ENCODE peak calls at places on chromosomes 1 and 21, in seven cellular contexts. P, R, T, Y, U, E and L are unnamed samples.

GRCh38 chr1:200631375-200631774 is 10.8 kb upstream of the KIF14 start:
- DNase-seq in Y (no peak), E (no peak), U (no peak), R (no peak), T (no peak), P (no peak), L (no peak)

GRCh38 chr1:186155594-186155993 is 219.5 kb downstream of the TPR start:
- DNase-seq in Y (no peak), P (peak), U (no peak), T (peak), R (peak), E (no peak), L (peak)

GRCh38 chr1:2233997-2234761 is 6.1 kb downstream of the SKI start:
- DNase-seq in T (peak), R (no peak), Y (no peak), U (no peak), P (no peak), E (no peak), L (no peak)

GRCh38 chr1:244286341-244286740 is 165.4 kb downstream of the ADSS2 start:
- DNase-seq in P (no peak), E (no peak), R (no peak), T (peak), U (no peak), Y (no peak), L (no peak)

GRCh38 chr1:64245495-64245894 is 42.1 kb downstream of the UBE2U start:
- DNase-seq in R (no peak), E (no peak), U (peak), T (no peak), P (no peak), Y (no peak), L (peak)

GRCh38 chr1:107430540-107431228 is 289.8 kb downstream of the NTNG1 start:
- DNase-seq in T (no peak), P (no peak), Y (no peak), R (peak), E (peak), U (peak), L (peak)

GRCh38 chr1:966135-966602 is at the start of gene PLEKHN1:
- DNase-seq in R (peak), Y (no peak), U (no peak), P (peak), E (no peak), T (peak), L (peak)

GRCh38 chr1:38045431-38046332 is 911 bp downstream of the POU3F1 start:
- DNase-seq in E (peak), T (no peak), R (peak), P (peak), U (no peak), Y (no peak), L (no peak)

GRCh38 chr21:15449556-15449955 is 280.2 kb upstream of the USP25 start:
- DNase-seq in U (no peak), Y (no peak), R (no peak), E (no peak), T (peak), P (no peak), L (no peak)

GRCh38 chr21:15029077-15029476 is 35.7 kb downstream of the NRIP1 start:
- DNase-seq in P (no peak), U (no peak), R (no peak), Y (no peak), T (no peak), E (no peak), L (no peak)

GRCh38 chr1:225865514-225865913 is 16.7 kb downstream of the TMEM63A start:
- DNase-seq in T (no peak), U (no peak), Y (no peak), P (no peak), R (no peak), E (no peak), L (no peak)

GRCh38 chr1:155864393-155864792 is 5.0 kb downstream of the SYT11 start:
- DNase-seq in U (no peak), P (no peak), T (no peak), R (no peak), Y (no peak), E (no peak), L (no peak)

GRCh38 chr1:167617100-167617949 is 12.7 kb upstream of the RCSD1 start:
- DNase-seq in T (peak), P (peak), Y (no peak), R (peak), U (no peak), E (no peak), L (peak)